ENCODE peak calls at places on chromosomes 11 and 22, in ten cellular contexts. D is RWPE2, Y is ovary, X is IMR-90, R is stomach, G is sigmoid colon, M is upper lobe of left lung, O is transverse colon, E is right lobe of liver, T is tibial nerve. S is an unnamed sample.
A peak's percentile ranks its signal among the peaks of the same experiment; 100 is the strongest.

GRCh38 chr22:36977401-36977861 is 41.8 kb downstream of the TST start:
- DNase-seq in D (no peak), Y (peak; percentile 33), X (peak; percentile 9), R (peak; percentile 67), G (peak; percentile 74), M (peak; percentile 83), O (peak; percentile 86), E (peak; percentile 72), T (peak; percentile 9), S (peak; percentile 52)

GRCh38 chr22:41813726-41814410 is 13.4 kb downstream of the CCDC134 start:
- DNase-seq in D (no peak), Y (no peak), X (no peak), R (no peak), G (no peak), M (no peak), O (no peak), E (no peak), T (no peak), S (no peak)

GRCh38 chr11:2772544-2773031 is 72.8 kb upstream of the KCNQ1OT1 start:
- DNase-seq in D (peak; percentile 60), Y (peak; percentile 7), X (peak; percentile 75), R (peak; percentile 23), G (no peak), M (no peak), O (peak; percentile 31), E (no peak), T (no peak), S (no peak)

GRCh38 chr11:78548911-78549572 is 25.6 kb downstream of the NARS2 start:
- DNase-seq in D (no peak), Y (no peak), X (no peak), R (no peak), G (no peak), M (no peak), O (no peak), E (no peak), T (no peak), S (no peak)

GRCh38 chr11:85831050-85831449 is 20.1 kb upstream of the SYTL2 start:
- DNase-seq in D (no peak), Y (no peak), X (no peak), R (no peak), G (no peak), M (no peak), O (no peak), E (no peak), T (no peak), S (no peak)

GRCh38 chr11:79263001-79263400 is 177.8 kb downstream of the TENM4 start:
- DNase-seq in D (no peak), Y (peak; percentile 82), X (peak; percentile 49), R (peak; percentile 30), G (peak; percentile 90), M (no peak), O (peak; percentile 25), E (no peak), T (no peak), S (no peak)

GRCh38 chr11:112656772-112657428 is 304.3 kb upstream of the NCAM1 start:
- DNase-seq in D (no peak), Y (no peak), X (peak; percentile 51), R (no peak), G (no peak), M (no peak), O (no peak), E (no peak), T (no peak), S (no peak)

GRCh38 chr11:30585067-30585891 is 874 bp downstream of the MPPED2 start:
- DNase-seq in D (no peak), Y (no peak), X (no peak), R (peak; percentile 28), G (peak; percentile 74), M (peak; percentile 79), O (no peak), E (peak; percentile 55), T (no peak), S (peak; percentile 67)

GRCh38 chr11:105911454-105911853 is 110.6 kb downstream of the MSANTD4 start:
- DNase-seq in D (no peak), Y (no peak), X (peak; percentile 35), R (no peak), G (no peak), M (no peak), O (no peak), E (no peak), T (no peak), S (no peak)

GRCh38 chr11:69912911-69913451 is 93.8 kb upstream of the FGF3 start:
- DNase-seq in D (peak; percentile 53), Y (no peak), X (peak; percentile 20), R (no peak), G (peak; percentile 20), M (no peak), O (peak; percentile 27), E (peak; percentile 54), T (no peak), S (no peak)
- TF ChIP-seq CTCF in D (peak; percentile 64), Y (no peak), X (peak; percentile 46), R (peak; percentile 14), G (no peak), M (no peak), O (peak; percentile 42), E (peak; percentile 47), T (peak; percentile 21), S (no peak)

GRCh38 chr11:73650400-73650799 is 4.0 kb downstream of the PLEKHB1 start:
- DNase-seq in D (no peak), Y (no peak), X (no peak), R (no peak), G (no peak), M (no peak), O (no peak), E (no peak), T (no peak), S (no peak)

GRCh38 chr11:73651252-73651651 is 4.9 kb downstream of the PLEKHB1 start:
- DNase-seq in D (no peak), Y (no peak), X (no peak), R (no peak), G (no peak), M (no peak), O (no peak), E (no peak), T (no peak), S (no peak)

GRCh38 chr11:73652856-73653559 is 6.6 kb downstream of the PLEKHB1 start:
- DNase-seq in D (no peak), Y (no peak), X (peak; percentile 10), R (no peak), G (no peak), M (no peak), O (no peak), E (no peak), T (no peak), S (no peak)

GRCh38 chr11:73651661-73652045 is 5.3 kb downstream of the PLEKHB1 start:
- DNase-seq in D (no peak), Y (no peak), X (no peak), R (no peak), G (no peak), M (peak; percentile 54), O (no peak), E (no peak), T (no peak), S (no peak)

GRCh38 chr11:73652046-73652730 is 5.8 kb downstream of the PLEKHB1 start:
- DNase-seq in D (no peak), Y (no peak), X (no peak), R (no peak), G (peak; percentile 78), M (no peak), O (peak; percentile 14), E (no peak), T (peak; percentile 37), S (no peak)
- H3K4me1 ChIP-seq in D (no peaks in the 10 kb centered on the region), Y (no peaks in the 10 kb centered on the region), X (peaks cover 2% of the 10 kb centered on the region), R (no peaks in the 10 kb centered on the region), G (no peaks in the 10 kb centered on the region), M (peaks cover 5% of the 10 kb centered on the region), O (peaks cover 1% of the 10 kb centered on the region), E (no peaks in the 10 kb centered on the region), T (no peaks in the 10 kb centered on the region), S (peaks cover 11% of the 10 kb centered on the region)

DNA sequence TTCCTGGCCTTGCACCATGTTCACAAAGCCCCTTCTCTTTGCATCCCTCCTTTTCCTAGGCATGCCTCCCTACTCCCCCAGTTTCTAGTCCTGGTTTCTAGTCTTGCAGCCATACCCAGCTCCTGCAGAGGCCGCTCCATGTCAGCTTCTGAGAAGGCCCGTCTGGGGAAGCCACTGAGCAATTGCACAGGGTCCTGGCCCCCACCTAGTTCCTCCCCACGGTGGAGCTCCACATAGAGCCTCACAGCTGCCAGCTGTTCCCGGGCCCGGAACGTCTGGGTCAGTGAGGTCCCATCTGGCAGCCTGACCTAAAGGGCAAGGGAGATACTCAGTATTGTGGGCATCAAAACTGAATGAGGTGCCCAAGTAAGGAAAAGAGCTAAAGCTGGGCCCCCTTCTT is 2.2 kb downstream of the UBXN1 start:
- DNase-seq in D (no peak), Y (no peak), X (no peak), R (no peak), G (no peak), M (no peak), O (no peak), E (no peak), T (no peak), S (no peak)
- TF ChIP-seq CTCF in D (no peak), Y (no peak), X (no peak), R (no peak), G (no peak), M (no peak), O (no peak), E (no peak), T (no peak), S (no peak)

DNA sequence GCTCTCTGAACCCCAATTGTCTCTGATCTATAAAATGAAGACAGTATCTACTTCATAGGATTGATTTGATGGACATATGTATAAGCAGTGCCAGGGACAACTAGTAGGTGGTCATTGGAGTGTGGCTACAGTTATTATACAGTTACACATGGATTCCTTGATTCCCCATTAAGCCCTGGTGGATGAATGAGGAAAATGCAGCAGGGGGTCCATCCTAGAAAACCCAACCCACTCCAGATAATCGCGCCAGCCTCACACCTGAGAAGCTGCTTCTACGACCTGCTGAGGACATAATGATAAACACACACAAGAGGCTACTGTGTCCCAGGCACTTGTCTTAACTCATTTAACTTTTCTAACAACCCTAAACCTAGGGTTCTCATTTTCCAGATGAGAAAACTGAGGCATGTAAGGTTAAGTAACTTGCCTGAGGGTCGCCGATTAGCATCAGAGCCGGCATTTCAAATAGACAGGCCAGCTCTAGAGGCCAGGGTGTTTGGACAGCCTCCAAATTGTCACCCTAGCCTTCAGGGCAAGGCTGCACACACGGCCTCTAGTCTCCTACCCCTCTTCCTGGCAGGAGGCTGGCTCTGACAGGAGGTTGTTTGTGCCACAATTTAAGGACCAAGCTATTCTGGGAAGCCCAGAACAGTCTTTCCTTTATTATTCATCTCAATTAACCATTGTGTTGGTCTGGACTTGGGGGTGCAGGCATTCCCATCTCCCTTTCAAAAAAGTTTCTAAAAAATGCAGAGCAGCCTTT is 3.8 kb upstream of the C11orf91 start:
- DNase-seq in D (no peak), Y (no peak), X (no peak), R (no peak), G (no peak), M (no peak), O (no peak), E (no peak), T (no peak), S (no peak)
- H3K4me1 ChIP-seq in D (peaks cover 77% of the 10 kb centered on the region), Y (peaks cover 10% of the 10 kb centered on the region), X (peaks cover 27% of the 10 kb centered on the region), R (peaks cover 26% of the 10 kb centered on the region), G (peaks cover 18% of the 10 kb centered on the region), M (peaks cover 78% of the 10 kb centered on the region), O (peaks cover 51% of the 10 kb centered on the region), E (peaks cover 20% of the 10 kb centered on the region), T (peaks cover 6% of the 10 kb centered on the region), S (peaks cover 16% of the 10 kb centered on the region)

GRCh38 chr11:19576054-19576453 is 136.6 kb upstream of the NAV2 start:
- DNase-seq in D (no peak), Y (no peak), X (peak; percentile 49), R (no peak), G (no peak), M (no peak), O (no peak), E (no peak), T (no peak), S (peak; percentile 90)
- TF ChIP-seq CTCF in D (no peak), Y (no peak), X (no peak), R (no peak), G (no peak), M (no peak), O (no peak), E (no peak), T (no peak), S (no peak)